ENCODE peak calls at places on chromosome 2, in six cellular contexts. A is HCT116, R is right lobe of liver, O is NB4, Z is transverse colon, U is body of pancreas. H is an unnamed sample.
A peak's percentile ranks its signal among the peaks of the same experiment; 100 is the strongest.

GRCh38 chr2:6557737-6558136 is 308.0 kb downstream of the CMPK2 start:
- DNase-seq in R (no peak), U (no peak), O (no peak), Z (no peak), A (no peak), H (no peak)

GRCh38 chr2:133817680-133818566 is 249.7 kb upstream of the NCKAP5 start:
- DNase-seq in Z (no peak), U (no peak), A (peak; percentile 85), R (no peak), O (peak; percentile 53), H (no peak)

GRCh38 chr2:128644156-128644555 is 325.5 kb upstream of the HS6ST1 start:
- DNase-seq in R (no peak), O (no peak), U (no peak), A (no peak), Z (no peak), H (peak; percentile 33)

GRCh38 chr2:159211447-159212396 is 74.8 kb downstream of the WDSUB1 start:
- DNase-seq in Z (no peak), U (no peak), O (no peak), A (no peak), R (no peak), H (no peak)

GRCh38 chr2:3768960-3769765 is 65.8 kb downstream of the DCDC2C start:
- DNase-seq in Z (no peak), A (no peak), O (no peak), U (no peak), R (no peak), H (no peak)

GRCh38 chr2:128329607-128330006 is 10.9 kb upstream of the HS6ST1 start:
- DNase-seq in U (no peak), R (no peak), Z (no peak), A (no peak), O (no peak), H (no peak)

GRCh38 chr2:109376796-109377495 is 236.8 kb downstream of the SEPTIN10 start:
- DNase-seq in U (no peak), Z (no peak), O (no peak), R (no peak), A (no peak), H (no peak)

GRCh38 chr2:128404709-128405466 is 86.2 kb upstream of the HS6ST1 start:
- DNase-seq in Z (peak; percentile 5), O (no peak), A (no peak), U (no peak), R (no peak), H (no peak)

GRCh38 chr2:26606847-26607190 is 34.3 kb downstream of the CIB4 start:
- DNase-seq in R (no peak), U (peak; percentile 69), Z (no peak), A (peak; percentile 34), O (no peak), H (peak; percentile 30)

GRCh38 chr2:128282246-128282975 is 36.3 kb downstream of the HS6ST1 start:
- DNase-seq in U (peak; percentile 22), A (no peak), R (peak; percentile 59), Z (no peak), O (no peak), H (no peak)

GRCh38 chr2:236498369-236498768 is 71.3 kb upstream of the ACKR3 start:
- DNase-seq in U (peak; percentile 20), Z (no peak), R (no peak), O (no peak), A (no peak), H (no peak)

GRCh38 chr2:145598434-145598833 is 1078.5 kb upstream of the ZEB2 start:
- DNase-seq in A (no peak), R (no peak), U (no peak), Z (no peak), O (no peak), H (no peak)

GRCh38 chr2:176297067-176297466 is 27.8 kb downstream of the MTX2 start:
- DNase-seq in U (no peak), Z (no peak), R (no peak), A (no peak), O (peak; percentile 21), H (no peak)

GRCh38 chr2:224220581-224221255 is 181.2 kb downstream of the FAM124B start:
- DNase-seq in A (no peak), R (no peak), U (no peak), Z (no peak), O (no peak), H (no peak)

GRCh38 chr2:85057236-85057635 is 76.0 kb upstream of the TCF7L1 start:
- DNase-seq in R (no peak), A (no peak), U (no peak), Z (no peak), O (no peak), H (no peak)

GRCh38 chr2:190468814-190469569 is 60.8 kb downstream of the MFSD6 start:
- DNase-seq in U (peak; percentile 59), R (peak; percentile 27), A (peak; percentile 35), Z (peak; percentile 83), O (no peak), H (peak; percentile 77)

GRCh38 chr2:190767821-190768220 is 112.8 kb upstream of the GLS start:
- DNase-seq in U (no peak), A (no peak), Z (no peak), O (no peak), R (no peak), H (no peak)

GRCh38 chr2:235534608-235535422 is 41.0 kb downstream of the AGAP1 start:
- DNase-seq in U (no peak), Z (no peak), O (no peak), R (no peak), A (no peak), H (no peak)

GRCh38 chr2:201847483-201847882 is 41.1 kb downstream of the CDK15 start:
- DNase-seq in O (no peak), U (no peak), A (no peak), Z (no peak), R (no peak), H (no peak)

GRCh38 chr2:29013046-29013780 is 32.1 kb downstream of the TOGARAM2 start:
- DNase-seq in O (peak; percentile 76), Z (no peak), R (no peak), A (no peak), U (no peak), H (no peak)

GRCh38 chr2:111029135-111029927 is 91.4 kb upstream of the BCL2L11 start:
- DNase-seq in O (peak; percentile 80), R (no peak), U (no peak), Z (peak; percentile 66), A (no peak), H (no peak)

GRCh38 chr2:111025288-111025687 is 95.4 kb upstream of the BCL2L11 start:
- DNase-seq in A (no peak), R (no peak), O (no peak), Z (no peak), U (no peak), H (no peak)

GRCh38 chr2:111030271-111030891 is 90.3 kb upstream of the BCL2L11 start:
- DNase-seq in Z (peak; percentile 35), A (no peak), U (no peak), O (peak; percentile 69), R (no peak), H (no peak)

GRCh38 chr2:111031546-111032484 is 88.9 kb upstream of the BCL2L11 start:
- DNase-seq in O (peak; percentile 67), A (no peak), R (no peak), Z (no peak), U (no peak), H (no peak)

DNA sequence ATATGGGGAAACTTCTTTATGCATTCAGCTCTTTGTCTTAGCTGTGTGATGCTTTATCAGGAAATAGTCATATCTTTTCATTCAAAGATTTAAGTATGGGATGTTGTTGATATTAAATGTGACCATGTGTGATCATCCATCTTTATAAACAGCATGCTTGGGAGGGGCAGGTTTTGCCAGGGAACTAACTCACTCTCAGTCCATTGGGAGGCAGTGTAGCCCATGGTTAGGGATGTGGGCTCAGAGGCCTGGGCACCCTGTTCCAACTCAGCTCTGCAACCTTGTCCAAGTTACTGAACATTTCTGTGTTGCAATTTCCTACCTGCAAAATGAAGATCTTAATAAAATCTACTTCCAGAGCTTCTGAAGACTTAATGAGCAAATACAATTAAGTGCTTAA is 92.0 kb upstream of the BCL2L11 start:
- DNase-seq in O (peak; percentile 72), A (peak; percentile 40), R (no peak), Z (no peak), U (no peak), H (no peak)
- TF ChIP-seq CTCF in O (peak; percentile 33), A (peak; percentile 89), R (no peak), Z (no peak), U (no peak), H (no peak)

DNA sequence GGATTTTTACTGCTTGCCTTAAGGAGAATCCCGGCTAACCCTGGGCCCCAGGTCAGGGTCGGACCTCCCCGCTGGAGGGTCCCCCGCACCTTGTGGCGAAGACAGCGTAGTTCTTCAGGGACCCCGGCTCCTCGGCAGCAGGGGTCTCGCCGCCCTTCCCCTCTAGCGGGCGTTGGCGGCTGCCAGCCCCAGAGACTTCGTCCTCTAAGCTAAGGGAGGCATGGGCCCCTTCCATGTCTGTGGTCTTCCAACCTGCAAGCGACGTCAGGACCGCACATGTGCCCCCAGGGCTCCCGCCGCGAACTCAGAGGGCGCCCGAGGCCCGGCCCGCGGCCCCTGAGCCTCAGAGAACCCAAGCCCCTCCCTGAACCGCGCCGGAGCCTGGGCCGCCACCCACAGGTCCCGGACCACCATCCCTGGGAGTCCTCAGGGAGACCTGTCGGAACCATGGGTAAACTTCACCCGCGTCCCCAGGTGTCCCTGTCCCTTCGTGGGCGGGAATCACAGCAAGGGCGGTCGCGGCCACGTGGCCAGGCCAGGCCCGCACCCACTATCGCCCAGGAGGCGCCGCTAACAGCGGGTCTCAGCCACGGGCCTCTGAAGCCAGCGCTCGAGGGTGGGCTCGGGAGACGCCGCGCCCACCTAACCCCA is 562 bp downstream of the ANKMY1 start:
- DNase-seq in Z (peak; percentile 15), O (no peak), U (no peak), A (no peak), R (no peak), H (no peak)
- TF ChIP-seq POLR2A in Z (no peak), O (no peak), U (no peak), A (no peak), R (no peak), H (no peak)

DNA sequence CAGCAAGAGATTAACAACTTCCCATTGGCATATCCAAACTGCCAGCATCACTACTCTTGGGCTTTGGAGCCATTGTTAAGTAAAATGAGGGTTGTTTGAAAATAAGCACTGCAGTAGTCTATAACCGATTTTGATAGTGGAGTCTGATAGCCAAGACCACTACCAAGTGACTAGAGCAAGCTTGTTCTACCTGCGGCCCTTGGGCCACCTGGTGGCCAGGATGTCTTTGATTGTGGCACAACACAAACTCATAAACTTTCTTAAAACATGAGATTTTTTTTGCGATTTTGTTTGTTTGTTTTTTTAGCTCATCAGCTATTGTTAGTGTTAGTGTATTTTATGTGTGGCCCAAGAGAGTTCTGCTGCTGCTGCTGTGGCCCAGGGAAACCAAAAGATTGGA is 11.0 kb downstream of the UBE2E3 start:
- DNase-seq in O (no peak), Z (no peak), A (no peak), R (no peak), U (no peak), H (no peak)
- TF ChIP-seq CTCF in O (peak; percentile 4), Z (no peak), A (peak; percentile 42), R (no peak), U (no peak), H (no peak)

DNA sequence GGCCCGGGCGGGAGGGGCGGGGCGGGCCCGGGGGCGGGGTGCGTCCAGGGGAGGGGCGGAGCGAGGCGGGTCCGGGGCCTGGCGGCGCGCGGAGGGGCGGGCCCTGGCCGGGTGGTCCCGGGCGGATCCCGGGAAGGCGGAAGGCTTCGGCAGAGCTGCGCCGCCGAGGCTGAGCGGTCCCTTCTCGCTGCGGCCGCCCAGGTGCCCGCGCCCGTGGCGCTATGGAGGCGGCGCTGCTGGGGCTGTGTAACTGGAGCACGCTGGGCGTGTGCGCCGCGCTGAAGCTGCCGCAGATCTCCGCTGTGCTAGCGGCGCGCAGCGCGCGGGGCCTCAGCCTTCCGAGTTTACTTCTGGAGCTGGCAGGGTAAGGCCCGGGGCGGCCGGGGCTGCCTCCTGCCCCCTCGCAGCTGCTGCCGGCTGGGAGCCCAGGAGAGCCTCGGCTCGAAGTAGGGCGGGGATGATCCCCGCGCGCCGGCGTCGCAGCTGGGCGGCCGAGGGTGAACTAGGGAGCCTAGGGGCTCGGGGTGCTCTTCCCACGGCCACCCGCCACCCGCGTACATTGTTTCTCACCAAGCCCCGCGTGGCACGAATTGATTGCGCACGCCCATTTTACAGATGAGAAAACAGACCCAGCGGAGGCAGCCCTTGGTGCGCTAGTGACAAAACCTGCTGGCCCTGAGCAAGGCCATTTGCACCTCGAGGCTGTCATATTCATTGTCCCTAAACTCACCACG is at the start of gene SLC66A3:
- DNase-seq in R (no peak), U (no peak), A (peak; percentile 59), Z (no peak), O (peak; percentile 94), H (no peak)
- TF ChIP-seq POLR2A in R (peak; percentile 85), U (peak; percentile 90), A (peak; percentile 72), Z (peak; percentile 68), O (peak; percentile 48), H (no peak)